ENCODE peak calls at places on chromosomes 4 and X, in six cellular contexts. C, N, Y, E, T and D are unnamed samples.

GRCh38 chrX:262391-262909 is 18.7 kb upstream of the PLCXD1 start:
- DNase-seq in C (no peak), N (no peak), Y (no peak), E (no peak), T (no peak), D (peak)

GRCh38 chr4:41212221-41213203 is 1.8 kb downstream of the APBB2 start:
- DNase-seq in C (no peak), N (no peak), Y (no peak), E (peak), T (peak), D (peak)

GRCh38 chr4:149993030-149993429 is 85.2 kb upstream of the DCLK2 start:
- DNase-seq in C (no peak), N (no peak), Y (no peak), E (no peak), T (no peak), D (no peak)

GRCh38 chrX:74579597-74580209 is 34.7 kb downstream of the RLIM start:
- DNase-seq in C (no peak), N (no peak), Y (peak), E (no peak), T (no peak), D (no peak)

GRCh38 chr4:120616041-120616440 is 306.5 kb downstream of the PRDM5 start:
- DNase-seq in C (no peak), N (no peak), Y (no peak), E (no peak), T (no peak), D (no peak)

GRCh38 chrX:108584617-108585211 is 145.1 kb downstream of the COL4A5 start:
- DNase-seq in C (no peak), N (no peak), Y (no peak), E (peak), T (peak), D (no peak)

GRCh38 chr4:157217708-157218107 is 2.8 kb upstream of the GRIA2 start:
- DNase-seq in C (no peak), N (no peak), Y (no peak), E (peak), T (no peak), D (no peak)

GRCh38 chrX:97842468-97843199 is 958.9 kb downstream of the RPA4 start:
- DNase-seq in C (no peak), N (no peak), Y (no peak), E (no peak), T (no peak), D (no peak)

GRCh38 chr4:628346-628745 is 3.0 kb downstream of the PDE6B start:
- DNase-seq in C (no peak), N (peak), Y (no peak), E (no peak), T (no peak), D (no peak)

GRCh38 chrX:34638116-34638515 is 19.0 kb downstream of the TMEM47 start:
- DNase-seq in C (no peak), N (no peak), Y (no peak), E (peak), T (no peak), D (no peak)

GRCh38 chrX:20060961-20061868 is 55.5 kb downstream of the MAP7D2 start:
- DNase-seq in C (no peak), N (no peak), Y (no peak), E (no peak), T (no peak), D (no peak)